ENCODE peak calls at places on chromosomes 12 and 14, in nine cellular contexts. J is nephron progenitor cell; A is colonic mucosa; E is activated naive CD4-positive, alpha-beta T cell treated with anti-CD3 and anti-CD28 coated beads for 36 hours; K is stimulated activated CD4-positive, alpha-beta T cell treated with anti-CD3 and anti-CD28 coated beads, Interleukin-15, amount 100 ng/mL, for 1 hour; X is GM04503; L is HTR-8/SVneo; R is NCI-H2171 treated with DMSO at 0.1 percent for 48 hours; C is CD4-positive, alpha-beta T cell. N is an unnamed sample.

GRCh38 chr12:92021665-92022033 is 124.0 kb downstream of the BTG1 start:
- DNase-seq in J (peak; percentile 43), A (no peak), E (no peak), K (no peak), X (no peak), L (peak; percentile 20), R (no peak), C (no peak), N (no peak)

GRCh38 chr12:89278862-89279261 is 73.4 kb downstream of the DUSP6 start:
- DNase-seq in J (no peak), A (no peak), E (no peak), K (no peak), X (no peak), L (no peak), R (no peak), C (no peak), N (no peak)

GRCh38 chr14:87175175-87175574 is 817.8 kb downstream of the GALC start:
- DNase-seq in J (no peak), A (no peak), E (no peak), K (no peak), X (no peak), L (no peak), R (peak; percentile 94), C (no peak), N (no peak)

GRCh38 chr14:105197274-105197673 is 16.2 kb upstream of the NUDT14 start:
- DNase-seq in J (no peak), A (no peak), E (peak; percentile 54), K (no peak), X (peak; percentile 30), L (no peak), R (no peak), C (no peak), N (no peak)

GRCh38 chr12:41026151-41026550 is 162.0 kb upstream of the PDZRN4 start:
- DNase-seq in J (no peak), A (no peak), E (no peak), K (no peak), X (no peak), L (no peak), R (no peak), C (no peak), N (no peak)

GRCh38 chr14:68557648-68558047 is 235.2 kb downstream of the ZFP36L1 start:
- DNase-seq in J (no peak), A (no peak), E (no peak), K (no peak), X (no peak), L (no peak), R (no peak), C (no peak), N (no peak)

GRCh38 chr12:123398918-123399617 is 15.1 kb downstream of the KMT5A start:
- DNase-seq in J (no peak), A (no peak), E (no peak), K (no peak), X (no peak), L (no peak), R (no peak), C (no peak), N (no peak)

GRCh38 chr14:90274808-90275454 is 18.6 kb downstream of the PSMC1 start:
- DNase-seq in J (no peak), A (no peak), E (peak; percentile 54), K (no peak), X (no peak), L (no peak), R (no peak), C (no peak), N (peak; percentile 27)

GRCh38 chr12:96425321-96425720 is 25.1 kb upstream of the CDK17 start:
- DNase-seq in J (no peak), A (no peak), E (peak; percentile 69), K (no peak), X (peak; percentile 96), L (peak; percentile 44), R (no peak), C (no peak), N (peak; percentile 57)

GRCh38 chr12:59808317-59808910 is 212.6 kb downstream of the SLC16A7 start:
- DNase-seq in J (no peak), A (no peak), E (no peak), K (no peak), X (no peak), L (peak; percentile 20), R (peak; percentile 46), C (no peak), N (peak; percentile 52)

GRCh38 chr14:95255013-95255412 is 64.7 kb downstream of the CLMN start:
- DNase-seq in J (no peak), A (no peak), E (no peak), K (no peak), X (no peak), L (no peak), R (no peak), C (no peak), N (no peak)

GRCh38 chr12:87866602-87867292 is 162.5 kb downstream of the C12orf50 start:
- DNase-seq in J (no peak), A (no peak), E (no peak), K (no peak), X (no peak), L (no peak), R (peak; percentile 1), C (no peak), N (peak; percentile 33)

GRCh38 chr12:90958995-90959394 is 4.0 kb upstream of the CCER1 start:
- DNase-seq in J (no peak), A (no peak), E (no peak), K (no peak), X (no peak), L (peak; percentile 15), R (peak; percentile 4), C (no peak), N (peak; percentile 21)

GRCh38 chr12:109581856-109582255 is 8.3 kb downstream of the MVK start:
- DNase-seq in J (no peak), A (no peak), E (no peak), K (no peak), X (peak; percentile 29), L (peak; percentile 78), R (no peak), C (no peak), N (peak; percentile 80)

GRCh38 chr14:31898835-31899528 is 178.1 kb upstream of the ARHGAP5 start:
- DNase-seq in J (no peak), A (no peak), E (no peak), K (no peak), X (no peak), L (no peak), R (no peak), C (no peak), N (no peak)

GRCh38 chr12:11855993-11856374 is 206.5 kb downstream of the ETV6 start:
- DNase-seq in J (no peak), A (no peak), E (no peak), K (no peak), X (no peak), L (no peak), R (no peak), C (no peak), N (peak; percentile 79)

GRCh38 chr14:55255979-55256378 is 15.2 kb upstream of the FBXO34 start:
- DNase-seq in J (no peak), A (no peak), E (no peak), K (no peak), X (no peak), L (no peak), R (no peak), C (no peak), N (no peak)

GRCh38 chr12:132771126-132771838 is 9.7 kb upstream of the ANKLE2 start:
- DNase-seq in J (no peak), A (no peak), E (peak; percentile 75), K (no peak), X (no peak), L (no peak), R (no peak), C (peak; percentile 28), N (no peak)

GRCh38 chr12:98973395-98973794 is 328.3 kb downstream of the APAF1 start:
- DNase-seq in J (no peak), A (no peak), E (no peak), K (no peak), X (peak; percentile 2), L (no peak), R (no peak), C (no peak), N (peak; percentile 53)

GRCh38 chr14:91116913-91117588 is 3.2 kb downstream of the DGLUCY start:
- DNase-seq in J (no peak), A (no peak), E (peak; percentile 24), K (no peak), X (no peak), L (no peak), R (no peak), C (no peak), N (no peak)

GRCh38 chr12:41556176-41556575 is 368.1 kb downstream of the PDZRN4 start:
- DNase-seq in J (no peak), A (no peak), E (no peak), K (no peak), X (no peak), L (no peak), R (no peak), C (no peak), N (no peak)

GRCh38 chr12:115519359-115519758 is 758.1 kb downstream of the MED13L start:
- DNase-seq in J (no peak), A (no peak), E (no peak), K (no peak), X (no peak), L (no peak), R (no peak), C (no peak), N (no peak)

GRCh38 chr12:47547077-47547476 is 158.8 kb downstream of the RPAP3 start:
- DNase-seq in J (no peak), A (no peak), E (no peak), K (no peak), X (no peak), L (peak; percentile 26), R (no peak), C (no peak), N (peak; percentile 59)

GRCh38 chr14:21308132-21308478 is 28.2 kb downstream of the RPGRIP1 start:
- DNase-seq in J (no peak), A (no peak), E (no peak), K (no peak), X (no peak), L (no peak), R (no peak), C (no peak), N (peak; percentile 20)

GRCh38 chr12:120684523-120684932 is 2.4 kb upstream of the MLEC start:
- DNase-seq in J (no peak), A (no peak), E (no peak), K (no peak), X (no peak), L (no peak), R (no peak), C (no peak), N (peak; percentile 58)

GRCh38 chr12:121637231-121637914 is 11.0 kb downstream of the ORAI1 start:
- DNase-seq in J (no peak), A (peak; percentile 36), E (peak; percentile 82), K (peak; percentile 22), X (no peak), L (no peak), R (no peak), C (peak; percentile 41), N (no peak)

GRCh38 chr14:78644824-78645559 is 474.8 kb downstream of the NRXN3 start:
- DNase-seq in J (no peak), A (no peak), E (no peak), K (no peak), X (no peak), L (no peak), R (no peak), C (no peak), N (no peak)

GRCh38 chr12:124231980-124232653 is 62.8 kb upstream of the RFLNA start:
- DNase-seq in J (no peak), A (peak; percentile 78), E (no peak), K (no peak), X (no peak), L (no peak), R (peak; percentile 22), C (no peak), N (no peak)

GRCh38 chr12:40224439-40225291 is at the start of gene LRRK2:
- DNase-seq in J (peak; percentile 72), A (peak; percentile 60), E (peak; percentile 20), K (peak; percentile 2), X (no peak), L (peak; percentile 12), R (peak; percentile 67), C (peak; percentile 6), N (peak; percentile 27)

GRCh38 chr12:104522985-104523719 is 66.4 kb downstream of the CHST11 start:
- DNase-seq in J (no peak), A (no peak), E (no peak), K (no peak), X (no peak), L (no peak), R (peak; percentile 41), C (no peak), N (peak; percentile 31)

GRCh38 chr14:94653321-94653720 is 41.1 kb downstream of the SERPINA3 start:
- DNase-seq in J (no peak), A (no peak), E (no peak), K (no peak), X (no peak), L (no peak), R (no peak), C (no peak), N (no peak)